ENCODE peak calls at places on chromosome X, in eight cellular contexts. One of them, this sample, is unnamed.

GRCh38 chrX:1111543-1112300 is 100.7 kb downstream of the CRLF2 start:
- DNase-seq in NCI-H1092: no peak
- DNase-seq in NB4: no peak
- DNase-seq in iPS-NIHi11: peak; percentile 54
- DNase-seq in CD8-positive, alpha-beta T cell: no peak
- DNase-seq in GM04504: no peak
- DNase-seq in activated CD4-positive, alpha-beta T cell treated with anti-CD3 and anti-CD28 coated beads, Interleukin-2, amount 10 ng/mL, durations not matched to agents 7 days and 5 days: no peak
- DNase-seq in DMS79 treated with DMSO at 0.1 percent for 48 hours: no peak
- DNase-seq in this sample: no peak

GRCh38 chrX:48927736-48928382 is 9.0 kb upstream of the PIM2 start:
- DNase-seq in NCI-H1092: no peak
- DNase-seq in NB4: no peak
- DNase-seq in iPS-NIHi11: peak; percentile 12
- DNase-seq in CD8-positive, alpha-beta T cell: no peak
- DNase-seq in GM04504: no peak
- DNase-seq in activated CD4-positive, alpha-beta T cell treated with anti-CD3 and anti-CD28 coated beads, Interleukin-2, amount 10 ng/mL, durations not matched to agents 7 days and 5 days: no peak
- DNase-seq in DMS79 treated with DMSO at 0.1 percent for 48 hours: no peak
- DNase-seq in this sample: no peak

GRCh38 chrX:39802906-39803305 is 294.9 kb downstream of the BCOR start:
- DNase-seq in NCI-H1092: no peak
- DNase-seq in NB4: no peak
- DNase-seq in iPS-NIHi11: no peak
- DNase-seq in CD8-positive, alpha-beta T cell: no peak
- DNase-seq in GM04504: no peak
- DNase-seq in activated CD4-positive, alpha-beta T cell treated with anti-CD3 and anti-CD28 coated beads, Interleukin-2, amount 10 ng/mL, durations not matched to agents 7 days and 5 days: no peak
- DNase-seq in DMS79 treated with DMSO at 0.1 percent for 48 hours: no peak
- DNase-seq in this sample: no peak

GRCh38 chrX:94937491-94937890 is 1263.5 kb downstream of the FAM133A start:
- DNase-seq in NCI-H1092: no peak
- DNase-seq in NB4: no peak
- DNase-seq in iPS-NIHi11: no peak
- DNase-seq in CD8-positive, alpha-beta T cell: no peak
- DNase-seq in GM04504: no peak
- DNase-seq in activated CD4-positive, alpha-beta T cell treated with anti-CD3 and anti-CD28 coated beads, Interleukin-2, amount 10 ng/mL, durations not matched to agents 7 days and 5 days: no peak
- DNase-seq in DMS79 treated with DMSO at 0.1 percent for 48 hours: no peak
- DNase-seq in this sample: no peak

GRCh38 chrX:130637591-130637990 is 235.8 kb downstream of the RBMX2 start:
- DNase-seq in NCI-H1092: no peak
- DNase-seq in NB4: no peak
- DNase-seq in iPS-NIHi11: no peak
- DNase-seq in CD8-positive, alpha-beta T cell: no peak
- DNase-seq in GM04504: no peak
- DNase-seq in activated CD4-positive, alpha-beta T cell treated with anti-CD3 and anti-CD28 coated beads, Interleukin-2, amount 10 ng/mL, durations not matched to agents 7 days and 5 days: no peak
- DNase-seq in DMS79 treated with DMSO at 0.1 percent for 48 hours: no peak
- DNase-seq in this sample: no peak

GRCh38 chrX:123878177-123878576 is 18.3 kb downstream of the XIAP start:
- DNase-seq in NCI-H1092: no peak
- DNase-seq in NB4: peak; percentile 72
- DNase-seq in iPS-NIHi11: no peak
- DNase-seq in CD8-positive, alpha-beta T cell: no peak
- DNase-seq in GM04504: no peak
- DNase-seq in activated CD4-positive, alpha-beta T cell treated with anti-CD3 and anti-CD28 coated beads, Interleukin-2, amount 10 ng/mL, durations not matched to agents 7 days and 5 days: peak; percentile 14
- DNase-seq in DMS79 treated with DMSO at 0.1 percent for 48 hours: no peak
- DNase-seq in this sample: no peak

GRCh38 chrX:152028611-152029010 is 54.1 kb upstream of the GABRE start:
- DNase-seq in NCI-H1092: no peak
- DNase-seq in NB4: no peak
- DNase-seq in iPS-NIHi11: no peak
- DNase-seq in CD8-positive, alpha-beta T cell: no peak
- DNase-seq in GM04504: no peak
- DNase-seq in activated CD4-positive, alpha-beta T cell treated with anti-CD3 and anti-CD28 coated beads, Interleukin-2, amount 10 ng/mL, durations not matched to agents 7 days and 5 days: no peak
- DNase-seq in DMS79 treated with DMSO at 0.1 percent for 48 hours: no peak
- DNase-seq in this sample: no peak

GRCh38 chrX:43973249-43973672 is at the start of gene NDP:
- DNase-seq in NCI-H1092: no peak
- DNase-seq in NB4: no peak
- DNase-seq in iPS-NIHi11: no peak
- DNase-seq in CD8-positive, alpha-beta T cell: no peak
- DNase-seq in GM04504: no peak
- DNase-seq in activated CD4-positive, alpha-beta T cell treated with anti-CD3 and anti-CD28 coated beads, Interleukin-2, amount 10 ng/mL, durations not matched to agents 7 days and 5 days: no peak
- DNase-seq in DMS79 treated with DMSO at 0.1 percent for 48 hours: no peak
- DNase-seq in this sample: no peak

GRCh38 chrX:37867509-37868153 is 20.3 kb upstream of the DYNLT3 start:
- DNase-seq in NCI-H1092: no peak
- DNase-seq in NB4: no peak
- DNase-seq in iPS-NIHi11: no peak
- DNase-seq in CD8-positive, alpha-beta T cell: no peak
- DNase-seq in GM04504: no peak
- DNase-seq in activated CD4-positive, alpha-beta T cell treated with anti-CD3 and anti-CD28 coated beads, Interleukin-2, amount 10 ng/mL, durations not matched to agents 7 days and 5 days: no peak
- DNase-seq in DMS79 treated with DMSO at 0.1 percent for 48 hours: no peak
- DNase-seq in this sample: no peak

GRCh38 chrX:9885150-9885549 is 82.0 kb upstream of the CLDN34 start:
- DNase-seq in NCI-H1092: peak; percentile 23
- DNase-seq in NB4: peak; percentile 79
- DNase-seq in iPS-NIHi11: peak; percentile 63
- DNase-seq in CD8-positive, alpha-beta T cell: peak; percentile 6
- DNase-seq in GM04504: peak; percentile 15
- DNase-seq in activated CD4-positive, alpha-beta T cell treated with anti-CD3 and anti-CD28 coated beads, Interleukin-2, amount 10 ng/mL, durations not matched to agents 7 days and 5 days: peak; percentile 40
- DNase-seq in DMS79 treated with DMSO at 0.1 percent for 48 hours: peak; percentile 3
- DNase-seq in this sample: no peak

GRCh38 chrX:119729408-119730201 is 28.8 kb upstream of the SOWAHD start:
- DNase-seq in NCI-H1092: peak; percentile 7
- DNase-seq in NB4: peak; percentile 83
- DNase-seq in iPS-NIHi11: peak; percentile 40
- DNase-seq in CD8-positive, alpha-beta T cell: peak; percentile 37
- DNase-seq in GM04504: peak; percentile 38
- DNase-seq in activated CD4-positive, alpha-beta T cell treated with anti-CD3 and anti-CD28 coated beads, Interleukin-2, amount 10 ng/mL, durations not matched to agents 7 days and 5 days: peak; percentile 71
- DNase-seq in DMS79 treated with DMSO at 0.1 percent for 48 hours: peak; percentile 32
- DNase-seq in this sample: peak; percentile 64

GRCh38 chrX:14913241-14913640 is 40.0 kb downstream of the MOSPD2 start:
- DNase-seq in NCI-H1092: no peak
- DNase-seq in NB4: no peak
- DNase-seq in iPS-NIHi11: no peak
- DNase-seq in CD8-positive, alpha-beta T cell: no peak
- DNase-seq in GM04504: no peak
- DNase-seq in activated CD4-positive, alpha-beta T cell treated with anti-CD3 and anti-CD28 coated beads, Interleukin-2, amount 10 ng/mL, durations not matched to agents 7 days and 5 days: no peak
- DNase-seq in DMS79 treated with DMSO at 0.1 percent for 48 hours: no peak
- DNase-seq in this sample: no peak

GRCh38 chrX:7062912-7063311 is 84.6 kb upstream of the STS start:
- DNase-seq in NCI-H1092: no peak
- DNase-seq in NB4: no peak
- DNase-seq in iPS-NIHi11: no peak
- DNase-seq in CD8-positive, alpha-beta T cell: no peak
- DNase-seq in GM04504: no peak
- DNase-seq in activated CD4-positive, alpha-beta T cell treated with anti-CD3 and anti-CD28 coated beads, Interleukin-2, amount 10 ng/mL, durations not matched to agents 7 days and 5 days: no peak
- DNase-seq in DMS79 treated with DMSO at 0.1 percent for 48 hours: no peak
- DNase-seq in this sample: no peak

GRCh38 chrX:155857561-155857960 is 23.6 kb upstream of the VAMP7 start:
- DNase-seq in NCI-H1092: no peak
- DNase-seq in NB4: peak; percentile 64
- DNase-seq in iPS-NIHi11: peak; percentile 4
- DNase-seq in CD8-positive, alpha-beta T cell: no peak
- DNase-seq in GM04504: no peak
- DNase-seq in activated CD4-positive, alpha-beta T cell treated with anti-CD3 and anti-CD28 coated beads, Interleukin-2, amount 10 ng/mL, durations not matched to agents 7 days and 5 days: no peak
- DNase-seq in DMS79 treated with DMSO at 0.1 percent for 48 hours: no peak
- DNase-seq in this sample: no peak

GRCh38 chrX:45518552-45518951 is 317.9 kb upstream of the DIPK2B start:
- DNase-seq in NCI-H1092: no peak
- DNase-seq in NB4: no peak
- DNase-seq in iPS-NIHi11: no peak
- DNase-seq in CD8-positive, alpha-beta T cell: no peak
- DNase-seq in GM04504: no peak
- DNase-seq in activated CD4-positive, alpha-beta T cell treated with anti-CD3 and anti-CD28 coated beads, Interleukin-2, amount 10 ng/mL, durations not matched to agents 7 days and 5 days: no peak
- DNase-seq in DMS79 treated with DMSO at 0.1 percent for 48 hours: no peak
- DNase-seq in this sample: no peak

GRCh38 chrX:350534-351321 is 32.1 kb upstream of the GTPBP6 start:
- DNase-seq in NCI-H1092: no peak
- DNase-seq in NB4: no peak
- DNase-seq in iPS-NIHi11: no peak
- DNase-seq in CD8-positive, alpha-beta T cell: no peak
- DNase-seq in GM04504: no peak
- DNase-seq in activated CD4-positive, alpha-beta T cell treated with anti-CD3 and anti-CD28 coated beads, Interleukin-2, amount 10 ng/mL, durations not matched to agents 7 days and 5 days: no peak
- DNase-seq in DMS79 treated with DMSO at 0.1 percent for 48 hours: no peak
- DNase-seq in this sample: no peak

GRCh38 chrX:71616672-71617529 is 1.4 kb downstream of the CXCR3 start:
- DNase-seq in NCI-H1092: no peak
- DNase-seq in NB4: peak; percentile 31
- DNase-seq in iPS-NIHi11: peak; percentile 35
- DNase-seq in CD8-positive, alpha-beta T cell: no peak
- DNase-seq in GM04504: no peak
- DNase-seq in activated CD4-positive, alpha-beta T cell treated with anti-CD3 and anti-CD28 coated beads, Interleukin-2, amount 10 ng/mL, durations not matched to agents 7 days and 5 days: no peak
- DNase-seq in DMS79 treated with DMSO at 0.1 percent for 48 hours: no peak
- DNase-seq in this sample: no peak

GRCh38 chrX:71650333-71650969 is 16.9 kb upstream of the LOC101059915 start:
- DNase-seq in NCI-H1092: no peak
- DNase-seq in NB4: peak; percentile 56
- DNase-seq in iPS-NIHi11: no peak
- DNase-seq in CD8-positive, alpha-beta T cell: no peak
- DNase-seq in GM04504: no peak
- DNase-seq in activated CD4-positive, alpha-beta T cell treated with anti-CD3 and anti-CD28 coated beads, Interleukin-2, amount 10 ng/mL, durations not matched to agents 7 days and 5 days: peak; percentile 51
- DNase-seq in DMS79 treated with DMSO at 0.1 percent for 48 hours: peak; percentile 42
- DNase-seq in this sample: no peak